ENCODE peak calls at places on chromosomes 11 and 22, in seven cellular contexts. Z is WTC11; G is mammary epithelial cell; E is cardiac muscle cell; N is stimulated activated CD4-positive, alpha-beta T cell treated with anti-CD3 and anti-CD28 coated beads, Interleukin-2, amount 100 ng/mL, for 48 hours; F is activated CD4-positive, alpha-beta T cell treated with anti-CD3 and anti-CD28 coated beads for 24 hours; W is NCI-H774. T is an unnamed sample.

GRCh38 chr22:48104786-48105185 is 1342.3 kb downstream of the TBC1D22A start:
- DNase-seq in Z (no peak), G (no peak), E (no peak), N (no peak), F (no peak), W (no peak), T (no peak)

GRCh38 chr22:31084811-31085492 is 3.8 kb downstream of the SMTN start:
- DNase-seq in Z (peak; percentile 86), G (peak; percentile 69), E (peak; percentile 91), N (peak; percentile 83), F (peak; percentile 84), W (peak; percentile 42), T (no peak)

GRCh38 chr22:25085930-25086901 is 113.4 kb upstream of the CRYBB3 start:
- DNase-seq in Z (no peak), G (peak; percentile 24), E (no peak), N (no peak), F (no peak), W (no peak), T (no peak)

GRCh38 chr22:40107756-40108437 is 69.8 kb upstream of the TNRC6B start:
- DNase-seq in Z (no peak), G (peak; percentile 57), E (no peak), N (peak; percentile 17), F (no peak), W (no peak), T (no peak)

GRCh38 chr11:78158987-78159662 is 19.7 kb upstream of the ALG8 start:
- DNase-seq in Z (no peak), G (no peak), E (no peak), N (no peak), F (no peak), W (no peak), T (no peak)

GRCh38 chr11:58573451-58574104 is 2.1 kb downstream of the LPXN start:
- DNase-seq in Z (no peak), G (peak; percentile 91), E (peak; percentile 73), N (peak; percentile 63), F (peak; percentile 57), W (no peak), T (no peak)

GRCh38 chr22:35663371-35663770 is 15.1 kb downstream of the APOL6 start:
- DNase-seq in Z (no peak), G (no peak), E (no peak), N (no peak), F (no peak), W (no peak), T (no peak)

GRCh38 chr11:118175031-118175531 is 1.4 kb downstream of the SCN2B start:
- DNase-seq in Z (no peak), G (peak; percentile 75), E (no peak), N (no peak), F (no peak), W (no peak), T (no peak)

GRCh38 chr22:23888615-23889401 is 5.4 kb upstream of the MIF start:
- DNase-seq in Z (no peak), G (peak; percentile 14), E (no peak), N (no peak), F (no peak), W (no peak), T (no peak)

GRCh38 chr11:61971177-61972111 is 4.0 kb upstream of the FTH1 start:
- DNase-seq in Z (peak; percentile 98), G (peak; percentile 97), E (peak; percentile 90), N (no peak), F (peak; percentile 33), W (peak; percentile 88), T (peak; percentile 53)

GRCh38 chr11:77088236-77089003 is 14.2 kb upstream of the OMP start:
- DNase-seq in Z (no peak), G (no peak), E (no peak), N (no peak), F (no peak), W (no peak), T (no peak)

T was measured in NCI-H1930.